ENCODE peak calls at places on chromosomes 5 and 9, in six cellular contexts. R is hepatic stellate cell; K is stimulated activated CD4-positive, alpha-beta T cell treated with anti-CD3 and anti-CD28 coated beads, TNF-alpha, amount 100 ng/mL, for 24 hours; O is NAMALWA; Y is mucosa of gallbladder; D is stimulated activated CD8-positive, alpha-beta memory T cell treated with anti-CD3 and anti-CD28 coated beads, Interleukin-7, amount 100 ng/mL, for 1 hour. I is an unnamed sample.

GRCh38 chr5:146399446-146399845 is 47.7 kb upstream of the TCERG1 start:
- DNase-seq in R (no peak), O (no peak), K (no peak), Y (no peak), D (no peak), I (no peak)

GRCh38 chr5:145941096-145941676 is 4.8 kb downstream of the SH3RF2 start:
- DNase-seq in D (no peak), R (no peak), Y (peak; percentile 40), K (no peak), O (no peak), I (no peak)

GRCh38 chr5:104733063-104733719 is 1170.6 kb upstream of the NUDT12 start:
- DNase-seq in Y (no peak), D (no peak), O (no peak), K (no peak), R (no peak), I (no peak)

GRCh38 chr9:129071526-129072131 is 9.3 kb upstream of the DOLPP1 start:
- DNase-seq in R (no peak), Y (peak; percentile 31), K (no peak), O (peak; percentile 42), D (no peak), I (no peak)

GRCh38 chr9:124040935-124041816 is 29.6 kb downstream of the LHX2 start:
- DNase-seq in O (peak; percentile 49), K (peak; percentile 29), D (peak; percentile 13), Y (peak; percentile 43), R (peak; percentile 80), I (no peak)

GRCh38 chr9:84271004-84271886 is 69.3 kb downstream of the SLC28A3 start:
- DNase-seq in Y (peak; percentile 15), R (peak; percentile 38), O (no peak), K (peak; percentile 57), D (no peak), I (no peak)

GRCh38 chr9:114383866-114384231 is 3.9 kb downstream of the AKNA start:
- DNase-seq in O (no peak), Y (no peak), R (no peak), K (no peak), D (no peak), I (no peak)

GRCh38 chr5:172399826-172400225 is 54.5 kb downstream of the SH3PXD2B start:
- DNase-seq in O (no peak), K (no peak), D (no peak), Y (no peak), R (no peak), I (no peak)

GRCh38 chr9:74120470-74120869 is 376.7 kb upstream of the RORB start:
- DNase-seq in D (no peak), Y (no peak), R (no peak), O (no peak), K (no peak), I (no peak)

GRCh38 chr5:94856257-94856656 is 237.8 kb downstream of the SLF1 start:
- DNase-seq in O (no peak), D (no peak), K (no peak), Y (no peak), R (no peak), I (no peak)

GRCh38 chr5:139271201-139272027 is 22.1 kb upstream of the MATR3 start:
- DNase-seq in O (no peak), R (no peak), D (no peak), Y (no peak), K (no peak), I (no peak)

GRCh38 chr5:1203311-1203967 is 2.0 kb downstream of the SLC6A19 start:
- DNase-seq in K (no peak), R (no peak), Y (no peak), D (no peak), O (no peak), I (no peak)

GRCh38 chr5:76303917-76304316 is 99.2 kb upstream of the IQGAP2 start:
- DNase-seq in K (peak; percentile 15), R (no peak), D (no peak), O (peak; percentile 2), Y (peak; percentile 77), I (no peak)

GRCh38 chr5:33992864-33993263 is 8.4 kb upstream of the SLC45A2 start:
- DNase-seq in Y (no peak), K (no peak), O (no peak), R (no peak), D (no peak), I (no peak)

GRCh38 chr5:179339996-179340395 is 5.3 kb downstream of the ADAMTS2 start:
- DNase-seq in D (no peak), O (no peak), R (no peak), Y (no peak), K (no peak), I (no peak)

GRCh38 chr5:75197746-75198145 is 38.9 kb downstream of the ANKRD31 start:
- DNase-seq in R (no peak), K (no peak), Y (no peak), D (no peak), O (no peak), I (no peak)

GRCh38 chr9:113228130-113228665 is 6.9 kb downstream of the SLC31A1 start:
- DNase-seq in K (no peak), R (no peak), Y (no peak), D (no peak), O (no peak), I (no peak)

GRCh38 chr9:136138566-136138965 is 19.9 kb upstream of the TMEM250 start:
- DNase-seq in D (peak; percentile 15), R (no peak), O (peak; percentile 66), K (peak; percentile 40), Y (no peak), I (no peak)

GRCh38 chr5:125485003-125485641 is 738.7 kb upstream of the ZNF608 start:
- DNase-seq in R (peak; percentile 23), Y (peak; percentile 16), K (no peak), O (no peak), D (no peak), I (no peak)

GRCh38 chr5:51095481-51095880 is 287.8 kb upstream of the ISL1 start:
- DNase-seq in O (no peak), R (no peak), K (no peak), Y (no peak), D (no peak), I (no peak)